ENCODE peak calls at places on chromosomes 7 and 10, in four cellular contexts. T is lower lobe of right lung, Z is endothelial cell of umbilical vein, C is A549. S is an unnamed sample.

GRCh38 chr10:22805304-22805703 is 90.9 kb upstream of the PIP4K2A start:
- DNase-seq in C (no peak), Z (peak; percentile 31), T (no peak), S (no peak)

GRCh38 chr10:1685671-1686450 is 51.5 kb downstream of the ADARB2 start:
- DNase-seq in Z (no peak), C (no peak), T (no peak), S (no peak)

GRCh38 chr10:27558612-27559020 is 54.5 kb downstream of the RAB18 start:
- DNase-seq in T (no peak), C (peak; percentile 67), Z (peak; percentile 48), S (no peak)

GRCh38 chr7:94149776-94150545 is 145.8 kb upstream of the BET1 start:
- DNase-seq in Z (peak; percentile 35), C (no peak), T (no peak), S (no peak)

GRCh38 chr7:132575987-132576722 is at the start of gene PLXNA4:
- DNase-seq in T (no peak), Z (peak; percentile 32), C (no peak), S (no peak)

GRCh38 chr10:78868456-78868855 is 200.3 kb upstream of the ZMIZ1 start:
- DNase-seq in Z (no peak), C (no peak), T (no peak), S (no peak)

GRCh38 chr10:11018426-11018818 is 750 bp downstream of the CELF2 start:
- DNase-seq in Z (no peak), T (peak; percentile 48), C (no peak), S (peak; percentile 43)

GRCh38 chr7:73858807-73859206 is 2.2 kb upstream of the TMEM270 start:
- DNase-seq in Z (no peak), C (peak; percentile 41), T (no peak), S (no peak)

GRCh38 chr7:81447351-81447952 is 322.4 kb downstream of the HGF start:
- DNase-seq in T (no peak), C (peak; percentile 83), Z (peak; percentile 14), S (no peak)

GRCh38 chr7:101285171-101285570 is 36.4 kb downstream of the IFT22 start:
- DNase-seq in C (no peak), T (peak; percentile 35), Z (no peak), S (no peak)
- H3K4me1 ChIP-seq in C (peaks cover 2% of the 10 kb centered on the region), T (peaks cover 6% of the 10 kb centered on the region), Z (no peaks in the 10 kb centered on the region), S (no peaks in the 10 kb centered on the region)

GRCh38 chr7:23468721-23469149 is 1.6 kb downstream of the IGF2BP3 start:
- DNase-seq in T (no peak), C (no peak), Z (peak; percentile 34), S (no peak)
- H3K4me3 ChIP-seq in T (peak overlapping the region; percentile 43), C (peak overlapping the region; percentile 80), Z (peak overlapping the region; percentile 96), S (peak overlapping the region; percentile 41)

GRCh38 chr10:46020871-46021553 is 9.4 kb downstream of the NCOA4 start:
- DNase-seq in Z (no peak), T (no peak), C (no peak), S (no peak)
- H3K4me1 ChIP-seq in Z (peaks cover 52% of the 10 kb centered on the region), T (peaks cover 80% of the 10 kb centered on the region), C (peaks cover 60% of the 10 kb centered on the region), S (peaks cover 80% of the 10 kb centered on the region)

GRCh38 chr7:151514461-151515396 is 5.0 kb downstream of the RHEB start:
- DNase-seq in T (no peak), Z (no peak), C (no peak), S (no peak)
- H3K4me3 ChIP-seq in T (no peak overlapping the region), Z (no peak overlapping the region), C (no peak overlapping the region), S (no peak overlapping the region)

GRCh38 chr10:101014230-101014884 is 14.7 kb downstream of the LZTS2 start:
- DNase-seq in C (peak; percentile 71), Z (peak; percentile 64), T (peak; percentile 86), S (peak; percentile 81)
- H3K4me1 ChIP-seq in C (peaks cover 32% of the 10 kb centered on the region), Z (peaks cover 13% of the 10 kb centered on the region), T (peaks cover 38% of the 10 kb centered on the region), S (peaks cover 7% of the 10 kb centered on the region)

S was measured in heart right ventricle.